ENCODE peak calls at places on chromosomes 13 and 19, in five cellular contexts. A, L, U, E and T are unnamed samples.

GRCh38 chr19:7442423-7442822 is 46.4 kb downstream of the PEX11G start:
- DNase-seq in A (no peak), L (no peak), U (no peak), E (no peak), T (no peak)

GRCh38 chr13:27228131-27228530 is 23.2 kb upstream of the RPL21 start:
- DNase-seq in A (no peak), L (no peak), U (no peak), E (no peak), T (no peak)

GRCh38 chr19:1806184-1807029 is 5.7 kb downstream of the ATP8B3 start:
- DNase-seq in A (no peak), L (no peak), U (no peak), E (no peak), T (no peak)

GRCh38 chr19:43534811-43535761 is 2.1 kb downstream of the ZNF575 start:
- DNase-seq in A (no peak), L (peak; percentile 64), U (no peak), E (peak; percentile 92), T (peak; percentile 79)

GRCh38 chr13:100944791-100945345 is 270.3 kb upstream of the TMTC4 start:
- DNase-seq in A (no peak), L (no peak), U (no peak), E (no peak), T (no peak)

GRCh38 chr13:32537580-32538233 is 888 bp downstream of the N4BP2L2 start:
- DNase-seq in A (peak; percentile 19), L (no peak), U (no peak), E (peak; percentile 29), T (no peak)

GRCh38 chr19:19533826-19534225 is 4.2 kb upstream of the CILP2 start:
- DNase-seq in A (no peak), L (no peak), U (no peak), E (no peak), T (no peak)

GRCh38 chr13:48043789-48044503 is 6.4 kb downstream of the NUDT15 start:
- DNase-seq in A (no peak), L (no peak), U (no peak), E (no peak), T (peak; percentile 61)

GRCh38 chr13:45393941-45394570 is 24.1 kb downstream of the SLC25A30 start:
- DNase-seq in A (no peak), L (no peak), U (peak; percentile 61), E (peak; percentile 72), T (peak; percentile 67)

GRCh38 chr13:111043575-111043982 is 71.5 kb upstream of the ARHGEF7 start:
- DNase-seq in A (no peak), L (no peak), U (peak; percentile 45), E (no peak), T (peak; percentile 62)

GRCh38 chr13:31965361-31966066 is 66.1 kb upstream of the FRY start:
- DNase-seq in A (no peak), L (no peak), U (peak; percentile 52), E (no peak), T (peak; percentile 61)

GRCh38 chr19:45947926-45948325 is 25.7 kb downstream of the NOVA2 start:
- DNase-seq in A (no peak), L (no peak), U (peak; percentile 49), E (no peak), T (no peak)

GRCh38 chr19:18096258-18096657 is 1.3 kb upstream of the MAST3 start:
- DNase-seq in A (no peak), L (no peak), U (no peak), E (no peak), T (no peak)

GRCh38 chr19:42295342-42295741 is 6.6 kb upstream of the PRR19 start:
- DNase-seq in A (no peak), L (no peak), U (no peak), E (no peak), T (no peak)

GRCh38 chr13:20840590-20840989 is 62.0 kb downstream of the XPO4 start:
- DNase-seq in A (no peak), L (no peak), U (no peak), E (no peak), T (peak; percentile 51)

GRCh38 chr13:26051231-26052135 is at the start of gene SHISA2:
- DNase-seq in A (no peak), L (no peak), U (no peak), E (peak; percentile 86), T (peak; percentile 83)

GRCh38 chr13:73751290-73751689 is 382.9 kb downstream of the KLF12 start:
- DNase-seq in A (no peak), L (no peak), U (peak; percentile 55), E (no peak), T (no peak)

GRCh38 chr19:12139309-12139708 is 841 bp downstream of the ZNF20 start:
- DNase-seq in A (no peak), L (no peak), U (no peak), E (no peak), T (no peak)

GRCh38 chr13:72383646-72384045 is 343.8 kb downstream of the MZT1 start:
- DNase-seq in A (no peak), L (no peak), U (no peak), E (no peak), T (no peak)

GRCh38 chr19:2391118-2391725 is 31.2 kb downstream of the TMPRSS9 start:
- DNase-seq in A (no peak), L (no peak), U (peak; percentile 60), E (no peak), T (peak; percentile 66)

GRCh38 chr13:49859568-49859967 is 67.1 kb upstream of the KPNA3 start:
- DNase-seq in A (no peak), L (no peak), U (peak; percentile 94), E (no peak), T (no peak)

GRCh38 chr19:13794388-13794751 is 873 bp upstream of the ZSWIM4 start:
- DNase-seq in A (no peak), L (peak; percentile 87), U (peak; percentile 83), E (no peak), T (peak; percentile 99)

GRCh38 chr19:17954401-17954800 is 12.5 kb upstream of the KCNN1 start:
- DNase-seq in A (no peak), L (no peak), U (no peak), E (no peak), T (no peak)

GRCh38 chr13:38980628-38981078 is 10.0 kb downstream of the STOML3 start:
- DNase-seq in A (no peak), L (no peak), U (no peak), E (no peak), T (no peak)

GRCh38 chr19:33471111-33471996 is 50.2 kb downstream of the PEPD start:
- DNase-seq in A (no peak), L (no peak), U (no peak), E (no peak), T (no peak)

DNA sequence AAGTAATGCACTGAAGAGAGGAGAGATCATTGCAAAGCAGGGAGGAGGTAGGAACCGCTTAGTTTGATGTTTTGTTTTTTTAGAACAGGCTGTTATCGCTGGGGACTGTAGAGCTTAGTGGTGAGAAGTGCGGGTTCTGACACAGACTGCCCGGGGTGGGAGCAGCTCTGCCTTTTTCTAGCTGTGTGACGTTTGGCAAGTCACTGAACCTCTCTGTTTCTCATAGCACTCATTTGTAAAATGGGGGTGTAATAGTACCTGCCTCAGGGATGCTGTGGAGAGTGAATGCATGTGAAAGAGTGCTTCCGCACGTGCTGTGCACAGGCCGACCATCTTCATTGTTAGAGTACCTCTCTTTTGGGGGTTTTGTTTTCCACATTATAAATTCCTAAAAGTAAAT is 19.3 kb downstream of the PRAM1 start:
- DNase-seq in A (no peak), L (no peak), U (no peak), E (no peak), T (no peak)
- H3K4me1 ChIP-seq in A (peaks cover 21% of the 10 kb centered on the region), L (peaks cover 8% of the 10 kb centered on the region), U (peaks cover 16% of the 10 kb centered on the region), E (no peaks in the 10 kb centered on the region), T (no peaks in the 10 kb centered on the region)

DNA sequence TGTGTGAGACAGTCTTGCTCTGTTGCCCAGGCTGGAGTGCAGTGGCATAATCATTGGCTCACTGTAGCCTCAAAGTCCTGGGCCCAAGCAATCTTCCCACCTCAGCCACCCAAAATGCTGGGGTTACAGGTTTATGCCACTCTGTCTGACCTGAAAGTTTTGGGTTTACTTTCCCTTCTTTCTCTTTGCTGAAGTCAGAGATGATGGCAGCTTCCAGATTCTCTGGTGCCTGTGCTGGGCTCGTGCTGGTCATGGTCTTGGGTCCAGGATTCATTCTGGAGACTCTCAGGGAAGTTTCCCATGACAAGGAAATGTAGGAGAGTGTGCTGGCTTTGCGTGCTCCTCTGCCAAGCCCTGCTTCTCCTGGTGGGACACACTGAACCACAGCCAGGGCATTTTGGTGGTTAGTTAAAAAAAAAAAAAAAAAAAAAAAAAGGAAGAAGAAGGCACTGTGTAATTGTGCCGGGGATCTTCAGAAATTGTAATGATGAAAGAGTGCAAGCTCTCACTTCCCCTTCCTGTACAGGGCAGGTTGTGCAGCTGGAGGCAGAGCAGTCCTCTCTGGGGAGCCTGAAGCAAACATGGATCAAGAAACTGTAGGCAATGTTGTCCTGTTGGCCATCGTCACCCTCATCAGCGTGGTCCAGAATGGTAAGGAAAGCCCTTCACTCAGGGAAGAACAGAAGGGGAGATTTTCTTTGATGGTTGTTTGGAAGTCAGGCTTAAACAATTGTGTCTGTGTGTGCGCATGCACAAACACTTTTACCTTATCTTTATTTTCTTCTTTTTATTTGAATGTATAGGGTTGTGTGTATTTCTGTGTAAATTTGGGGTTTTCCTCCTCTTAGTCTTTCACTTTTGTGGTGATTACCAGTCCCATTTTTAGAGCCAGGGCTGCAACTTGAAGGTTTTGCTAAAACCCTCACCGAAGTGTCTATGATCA is at the start of gene ALOX5AP:
- DNase-seq in A (no peak), L (no peak), U (no peak), E (no peak), T (no peak)
- H3K27ac ChIP-seq in A (peak within 1 kb of the TSS; percentile 64), L (no peak within 1 kb of the TSS), U (peak within 1 kb of the TSS; percentile 51), E (no peak within 1 kb of the TSS), T (no peak within 1 kb of the TSS)

DNA sequence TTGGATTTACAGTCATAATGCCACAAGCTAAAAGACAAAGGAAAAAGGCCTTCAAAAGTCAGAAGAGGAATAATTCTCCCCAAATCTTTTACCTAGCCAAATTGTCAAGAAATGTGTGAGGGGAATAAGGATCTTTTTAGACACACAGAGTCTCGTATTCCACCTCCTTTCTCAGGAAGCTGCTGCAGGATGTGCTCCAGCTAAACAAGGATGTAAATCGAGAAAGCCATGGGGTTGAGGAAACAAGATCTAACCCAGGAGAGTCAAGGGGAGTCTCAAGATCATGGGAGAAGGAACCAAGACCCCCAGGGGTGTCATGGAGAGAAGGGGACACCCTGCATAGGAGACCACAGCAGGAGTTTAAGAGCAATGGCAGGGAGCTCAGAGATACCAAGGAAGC is 147.4 kb downstream of the KDM4B start:
- DNase-seq in A (no peak), L (no peak), U (no peak), E (no peak), T (no peak)
- H3K4me1 ChIP-seq in A (no peaks in the 10 kb centered on the region), L (no peaks in the 10 kb centered on the region), U (no peaks in the 10 kb centered on the region), E (peaks cover 4% of the 10 kb centered on the region), T (peaks cover 51% of the 10 kb centered on the region)

DNA sequence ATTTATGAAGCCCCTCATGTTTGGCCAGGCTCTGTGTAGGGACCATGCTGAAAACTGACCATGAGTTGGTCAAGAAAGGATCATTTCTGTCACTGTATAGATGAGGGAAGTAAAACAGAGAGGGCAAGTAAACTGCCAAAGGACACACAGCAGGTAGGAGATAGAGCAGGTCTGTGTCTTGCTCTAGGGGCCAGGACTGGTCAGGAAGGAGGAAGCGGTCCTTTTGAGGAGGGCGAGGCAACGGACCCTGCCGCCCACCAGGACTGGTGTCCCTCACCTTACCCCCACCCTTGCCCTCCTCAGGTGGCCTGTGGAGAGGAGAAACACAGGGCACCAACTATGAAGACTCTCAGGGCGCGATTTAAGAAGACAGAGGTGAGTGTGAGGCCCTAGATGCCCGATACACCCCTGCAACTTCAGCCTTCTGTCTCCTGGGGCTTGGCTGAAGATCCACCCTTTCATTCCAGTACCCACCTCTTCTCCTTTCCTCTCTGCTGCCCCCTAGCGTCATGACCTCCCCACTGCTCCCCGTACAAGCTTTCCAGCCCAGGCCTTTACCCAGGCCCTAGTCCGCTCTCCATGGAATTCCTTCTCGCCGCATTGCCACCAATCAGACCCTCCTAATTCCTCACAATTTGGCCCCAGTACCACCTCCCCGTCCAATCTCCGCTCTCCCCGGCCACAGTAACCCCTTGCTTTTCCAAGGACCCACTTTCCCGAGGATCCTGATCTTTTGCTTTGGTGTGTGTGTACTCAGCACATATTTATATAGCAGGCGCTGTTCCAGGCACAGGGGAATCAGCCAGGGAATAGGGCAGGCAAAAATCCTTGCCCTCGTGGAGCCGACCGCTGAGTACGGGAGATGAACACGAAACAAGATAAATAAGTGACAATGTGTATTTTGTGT is 3.9 kb downstream of the ANKRD24 start:
- DNase-seq in A (peak; percentile 50), L (peak; percentile 77), U (no peak), E (peak; percentile 93), T (peak; percentile 79)
- H3K27ac ChIP-seq in A (no peak overlapping the region), L (no peak overlapping the region), U (no peak overlapping the region), E (no peak overlapping the region), T (no peak overlapping the region)